ENCODE peak calls at places on chromosomes 1 and 21, in six cellular contexts. N is HEK293T, U is midbrain, L is cardiac fibroblast, A is foreskin keratinocyte, T is progenitor cell of endocrine pancreas. X is an unnamed sample.

GRCh38 chr1:248740876-248741275 is 14.7 kb downstream of the LYPD8 start:
- DNase-seq in N (no peak), U (no peak), L (no peak), A (no peak), T (no peak), X (no peak)

GRCh38 chr1:233327938-233328660 is 575 bp downstream of the MAP3K21 start:
- DNase-seq in N (peak), U (no peak), L (no peak), A (peak), T (peak), X (no peak)

GRCh38 chr1:99748419-99748818 is 18.0 kb downstream of the FRRS1 start:
- DNase-seq in N (no peak), U (no peak), L (no peak), A (no peak), T (no peak), X (no peak)

GRCh38 chr1:1470626-1471388 is 758 bp upstream of the ATAD3B start:
- DNase-seq in N (no peak), U (no peak), L (no peak), A (no peak), T (no peak), X (no peak)

GRCh38 chr1:145908653-145909052 is 1.2 kb downstream of the ITGA10 start:
- DNase-seq in N (no peak), U (no peak), L (peak), A (no peak), T (no peak), X (no peak)

GRCh38 chr21:42923553-42924432 is 1.6 kb downstream of the ERVH48-1 start:
- DNase-seq in N (peak), U (peak), L (peak), A (peak), T (peak), X (peak)

GRCh38 chr1:12692967-12693782 is 22.7 kb upstream of the AADACL3 start:
- DNase-seq in N (no peak), U (no peak), L (peak), A (no peak), T (no peak), X (no peak)

GRCh38 chr1:8580566-8580965 is 236.9 kb downstream of the RERE start:
- DNase-seq in N (no peak), U (no peak), L (no peak), A (no peak), T (no peak), X (no peak)

GRCh38 chr1:20848162-20848561 is 61.1 kb upstream of the HP1BP3 start:
- DNase-seq in N (no peak), U (no peak), L (peak), A (no peak), T (no peak), X (no peak)

GRCh38 chr1:203643213-203644045 is 16.8 kb downstream of the ATP2B4 start:
- DNase-seq in N (no peak), U (no peak), L (peak), A (no peak), T (no peak), X (no peak)

GRCh38 chr1:178651742-178652141 is 73.3 kb upstream of the RALGPS2 start:
- DNase-seq in N (no peak), U (no peak), L (peak), A (no peak), T (no peak), X (no peak)

GRCh38 chr1:207286747-207287528 is 34.5 kb upstream of the CD55 start:
- DNase-seq in N (no peak), U (no peak), L (no peak), A (no peak), T (no peak), X (no peak)

GRCh38 chr1:150535511-150536281 is 13.5 kb upstream of the ADAMTSL4 start:
- DNase-seq in N (no peak), U (no peak), L (peak), A (no peak), T (no peak), X (no peak)

X was measured in cerebellar cortex.